ENCODE peak calls at places on chromosomes 3 and 15, in four cellular contexts. N, J, Z and M are unnamed samples.

GRCh38 chr3:12158387-12159226 is at the start of gene TIMP4:
- DNase-seq in N (no peak), J (no peak), Z (peak; percentile 62), M (no peak)

GRCh38 chr3:129025691-129026435 is 24.8 kb downstream of the EFCC1 start:
- DNase-seq in N (no peak), J (no peak), Z (no peak), M (no peak)

GRCh38 chr3:56197991-56198390 is 270.3 kb downstream of the ERC2 start:
- DNase-seq in N (no peak), J (no peak), Z (no peak), M (peak; percentile 76)

GRCh38 chr3:173066044-173066679 is 74.9 kb downstream of the SPATA16 start:
- DNase-seq in N (peak; percentile 19), J (no peak), Z (peak; percentile 82), M (peak; percentile 28)

GRCh38 chr3:172514678-172515077 is 8.6 kb downstream of the TNFSF10 start:
- DNase-seq in N (no peak), J (no peak), Z (no peak), M (no peak)

GRCh38 chr3:141646760-141647561 is 91.1 kb upstream of the RNF7 start:
- DNase-seq in N (peak; percentile 86), J (no peak), Z (peak; percentile 46), M (peak; percentile 57)

GRCh38 chr3:38136272-38136806 is 588 bp downstream of the ACAA1 start:
- DNase-seq in N (no peak), J (no peak), Z (no peak), M (no peak)

GRCh38 chr3:141769171-141769894 is 6.1 kb downstream of the GRK7 start:
- DNase-seq in N (no peak), J (no peak), Z (peak; percentile 5), M (no peak)

GRCh38 chr15:33398555-33398954 is 87.8 kb downstream of the RYR3 start:
- DNase-seq in N (no peak), J (no peak), Z (no peak), M (no peak)

GRCh38 chr3:19901918-19902317 is 32.1 kb downstream of the EFHB start:
- DNase-seq in N (peak; percentile 68), J (no peak), Z (no peak), M (peak; percentile 72)

GRCh38 chr3:106423321-106424225 is 554.8 kb upstream of the CBLB start:
- DNase-seq in N (no peak), J (no peak), Z (peak; percentile 6), M (peak; percentile 57)

GRCh38 chr15:38471974-38472373 is 18.0 kb downstream of the FAM98B start:
- DNase-seq in N (no peak), J (no peak), Z (no peak), M (no peak)

GRCh38 chr3:28835751-28836150 is 445.1 kb upstream of the RBMS3 start:
- DNase-seq in N (no peak), J (no peak), Z (peak; percentile 17), M (peak; percentile 29)

GRCh38 chr3:118991775-118992174 is 42.9 kb downstream of the IGSF11 start:
- DNase-seq in N (no peak), J (no peak), Z (peak; percentile 1), M (no peak)

GRCh38 chr15:39741258-39741657 is 41.4 kb downstream of the FSIP1 start:
- DNase-seq in N (no peak), J (no peak), Z (no peak), M (no peak)

GRCh38 chr3:127790009-127790533 is 32.2 kb downstream of the MGLL start:
- DNase-seq in N (no peak), J (no peak), Z (no peak), M (no peak)

GRCh38 chr15:57565326-57565725 is 26.4 kb upstream of the MYZAP start:
- DNase-seq in N (no peak), J (no peak), Z (no peak), M (peak; percentile 53)

GRCh38 chr3:64494530-64494929 is 193.3 kb downstream of the ADAMTS9 start:
- DNase-seq in N (no peak), J (no peak), Z (no peak), M (no peak)

GRCh38 chr15:69540622-69541021 is 88.0 kb downstream of the RPLP1 start:
- DNase-seq in N (no peak), J (no peak), Z (peak; percentile 4), M (no peak)

GRCh38 chr3:55592572-55592971 is 105.5 kb upstream of the WNT5A start:
- DNase-seq in N (no peak), J (no peak), Z (no peak), M (no peak)

GRCh38 chr15:42494998-42495360 is 455 bp upstream of the SNAP23 start:
- DNase-seq in N (no peak), J (no peak), Z (no peak), M (peak; percentile 62)

GRCh38 chr3:123535580-123535979 is 49.3 kb downstream of the HACD2 start:
- DNase-seq in N (no peak), J (no peak), Z (peak; percentile 54), M (peak; percentile 4)

GRCh38 chr15:47188766-47189507 is 528.4 kb upstream of the SEMA6D start:
- DNase-seq in N (no peak), J (no peak), Z (no peak), M (no peak)

GRCh38 chr15:54029076-54029475 is 50.8 kb downstream of the UNC13C start:
- DNase-seq in N (no peak), J (no peak), Z (no peak), M (peak; percentile 8)